ENCODE peak calls at places on chromosomes 3 and 15, in nine cellular contexts. Q is naive thymus-derived CD8-positive, alpha-beta T cell; V is mucosa of descending colon; S is WTC11; Y is GM04504; F is GM23338; R is activated T-helper 9 cell treated with anti-CD3 and anti-CD28 coated beads, Interleukin-2, amount 50 U/mL, for 16 hours; A is NCI-H2029; G is NCI-H460. Z is an unnamed sample.

GRCh38 chr3:134333522-134334181 is 40.6 kb downstream of the AMOTL2 start:
- DNase-seq in Q (no peak), V (no peak), S (no peak), Y (peak), F (peak), R (no peak), A (no peak), G (no peak), Z (no peak)

GRCh38 chr3:179450901-179451334 is 352 bp downstream of the GNB4 start:
- DNase-seq in Q (peak), V (peak), S (no peak), Y (no peak), F (peak), R (no peak), A (no peak), G (no peak), Z (no peak)

GRCh38 chr3:133192363-133192945 is 154.3 kb downstream of the TMEM108 start:
- DNase-seq in Q (no peak), V (no peak), S (no peak), Y (no peak), F (peak), R (no peak), A (no peak), G (no peak), Z (no peak)

GRCh38 chr3:127064391-127065137 is 81.6 kb downstream of the PLXNA1 start:
- DNase-seq in Q (no peak), V (no peak), S (no peak), Y (no peak), F (no peak), R (no peak), A (no peak), G (no peak), Z (no peak)

GRCh38 chr3:47006145-47006651 is 26.7 kb downstream of the NBEAL2 start:
- DNase-seq in Q (no peak), V (no peak), S (no peak), Y (no peak), F (no peak), R (no peak), A (no peak), G (no peak), Z (no peak)

GRCh38 chr15:92898988-92899909 is 875 bp upstream of the CHD2 start:
- DNase-seq in Q (no peak), V (no peak), S (no peak), Y (no peak), F (peak), R (no peak), A (no peak), G (no peak), Z (no peak)

GRCh38 chr3:57852896-57853295 is 96.8 kb downstream of the SLMAP start:
- DNase-seq in Q (no peak), V (no peak), S (no peak), Y (no peak), F (peak), R (no peak), A (no peak), G (peak), Z (no peak)

GRCh38 chr3:133992385-133992784 is 37.3 kb downstream of the SLCO2A1 start:
- DNase-seq in Q (no peak), V (no peak), S (no peak), Y (no peak), F (no peak), R (no peak), A (no peak), G (no peak), Z (no peak)

GRCh38 chr3:132255041-132255745 is 62.0 kb upstream of the ACP3 start:
- DNase-seq in Q (no peak), V (no peak), S (no peak), Y (peak), F (peak), R (no peak), A (no peak), G (no peak), Z (no peak)

GRCh38 chr3:177523072-177523675 is 325.9 kb upstream of the TBL1XR1 start:
- DNase-seq in Q (no peak), V (no peak), S (no peak), Y (no peak), F (no peak), R (no peak), A (no peak), G (no peak), Z (no peak)

GRCh38 chr3:194990454-194991337 is 280.3 kb downstream of the XXYLT1 start:
- DNase-seq in Q (no peak), V (no peak), S (no peak), Y (no peak), F (no peak), R (no peak), A (no peak), G (no peak), Z (no peak)

GRCh38 chr3:127662051-127662469 is 10.7 kb upstream of the ABTB1 start:
- DNase-seq in Q (no peak), V (no peak), S (no peak), Y (no peak), F (no peak), R (no peak), A (no peak), G (no peak), Z (no peak)

GRCh38 chr15:26864664-26865191 is 2.1 kb upstream of the GABRA5 start:
- DNase-seq in Q (no peak), V (no peak), S (peak), Y (no peak), F (peak), R (no peak), A (peak), G (peak), Z (no peak)

GRCh38 chr15:72421484-72421883 is 23.4 kb downstream of the TMEM202 start:
- DNase-seq in Q (no peak), V (no peak), S (no peak), Y (no peak), F (no peak), R (no peak), A (no peak), G (no peak), Z (no peak)